ENCODE peak calls at places on chromosomes 4 and X, in seven cellular contexts. One of them, this sample, is unnamed.

GRCh38 chr4:41360911-41361830 is 104.4 kb downstream of the UCHL1 start:
- DNase-seq in PC-9: peak
- DNase-seq in thyroid gland: peak
- DNase-seq in CD4-positive, alpha-beta T cell: no peak
- DNase-seq in NCI-H774: peak
- DNase-seq in kidney tubule cell: peak
- DNase-seq in effector CD4-positive, alpha-beta T cell: no peak
- DNase-seq in this sample: peak

GRCh38 chr4:58163172-58163571 is 1053.0 kb upstream of the IGFBP7 start:
- DNase-seq in thyroid gland: peak
- DNase-seq in effector CD4-positive, alpha-beta T cell: no peak
- DNase-seq in NCI-H774: no peak
- DNase-seq in CD4-positive, alpha-beta T cell: no peak
- DNase-seq in PC-9: no peak
- DNase-seq in kidney tubule cell: peak
- DNase-seq in this sample: peak

GRCh38 chr4:39932776-39933402 is 44.8 kb downstream of the PDS5A start:
- DNase-seq in PC-9: no peak
- DNase-seq in CD4-positive, alpha-beta T cell: no peak
- DNase-seq in kidney tubule cell: no peak
- DNase-seq in effector CD4-positive, alpha-beta T cell: no peak
- DNase-seq in NCI-H774: no peak
- DNase-seq in thyroid gland: no peak
- DNase-seq in this sample: no peak

GRCh38 chr4:123291329-123291728 is 105.3 kb upstream of the SPRY1 start:
- DNase-seq in effector CD4-positive, alpha-beta T cell: no peak
- DNase-seq in kidney tubule cell: no peak
- DNase-seq in PC-9: no peak
- DNase-seq in NCI-H774: no peak
- DNase-seq in CD4-positive, alpha-beta T cell: no peak
- DNase-seq in thyroid gland: no peak
- DNase-seq in this sample: no peak

GRCh38 chrX:17637235-17637634 is 100.1 kb upstream of the SCML1 start:
- DNase-seq in thyroid gland: no peak
- DNase-seq in PC-9: no peak
- DNase-seq in CD4-positive, alpha-beta T cell: no peak
- DNase-seq in NCI-H774: no peak
- DNase-seq in kidney tubule cell: no peak
- DNase-seq in effector CD4-positive, alpha-beta T cell: no peak
- DNase-seq in this sample: no peak

GRCh38 chr4:47061435-47061834 is 30.1 kb downstream of the GABRB1 start:
- DNase-seq in PC-9: no peak
- DNase-seq in thyroid gland: no peak
- DNase-seq in CD4-positive, alpha-beta T cell: no peak
- DNase-seq in kidney tubule cell: no peak
- DNase-seq in NCI-H774: no peak
- DNase-seq in effector CD4-positive, alpha-beta T cell: no peak
- DNase-seq in this sample: no peak

GRCh38 chrX:15744181-15744867 is 6.3 kb downstream of the CA5B start:
- DNase-seq in kidney tubule cell: peak
- DNase-seq in NCI-H774: no peak
- DNase-seq in thyroid gland: peak
- DNase-seq in PC-9: no peak
- DNase-seq in effector CD4-positive, alpha-beta T cell: no peak
- DNase-seq in CD4-positive, alpha-beta T cell: no peak
- DNase-seq in this sample: no peak

GRCh38 chrX:134144231-134144630 is 92.8 kb upstream of the CCDC160 start:
- DNase-seq in thyroid gland: no peak
- DNase-seq in PC-9: no peak
- DNase-seq in effector CD4-positive, alpha-beta T cell: no peak
- DNase-seq in kidney tubule cell: no peak
- DNase-seq in CD4-positive, alpha-beta T cell: no peak
- DNase-seq in NCI-H774: peak
- DNase-seq in this sample: peak

GRCh38 chr4:185011408-185011807 is 6.9 kb upstream of the HELT start:
- DNase-seq in CD4-positive, alpha-beta T cell: no peak
- DNase-seq in NCI-H774: no peak
- DNase-seq in effector CD4-positive, alpha-beta T cell: no peak
- DNase-seq in kidney tubule cell: peak
- DNase-seq in PC-9: peak
- DNase-seq in thyroid gland: peak
- DNase-seq in this sample: peak

GRCh38 chr4:109472343-109472761 is 38.7 kb downstream of the SEC24B start:
- DNase-seq in CD4-positive, alpha-beta T cell: no peak
- DNase-seq in NCI-H774: no peak
- DNase-seq in thyroid gland: no peak
- DNase-seq in PC-9: no peak
- DNase-seq in kidney tubule cell: peak
- DNase-seq in effector CD4-positive, alpha-beta T cell: no peak
- DNase-seq in this sample: no peak

GRCh38 chr4:37392540-37393255 is 148.2 kb downstream of the NWD2 start:
- DNase-seq in CD4-positive, alpha-beta T cell: no peak
- DNase-seq in effector CD4-positive, alpha-beta T cell: no peak
- DNase-seq in kidney tubule cell: peak
- DNase-seq in thyroid gland: peak
- DNase-seq in PC-9: no peak
- DNase-seq in NCI-H774: no peak
- DNase-seq in this sample: peak

GRCh38 chr4:91285485-91285884 is 1018.3 kb upstream of the GRID2 start:
- DNase-seq in CD4-positive, alpha-beta T cell: no peak
- DNase-seq in thyroid gland: no peak
- DNase-seq in PC-9: no peak
- DNase-seq in effector CD4-positive, alpha-beta T cell: no peak
- DNase-seq in kidney tubule cell: no peak
- DNase-seq in NCI-H774: no peak
- DNase-seq in this sample: no peak

GRCh38 chr4:150235795-150236385 is 157.6 kb downstream of the DCLK2 start:
- DNase-seq in CD4-positive, alpha-beta T cell: no peak
- DNase-seq in kidney tubule cell: no peak
- DNase-seq in effector CD4-positive, alpha-beta T cell: no peak
- DNase-seq in NCI-H774: no peak
- DNase-seq in PC-9: no peak
- DNase-seq in thyroid gland: no peak
- DNase-seq in this sample: peak

GRCh38 chr4:47913328-47913727 is 1.1 kb downstream of the NFXL1 start:
- DNase-seq in PC-9: no peak
- DNase-seq in CD4-positive, alpha-beta T cell: no peak
- DNase-seq in thyroid gland: no peak
- DNase-seq in kidney tubule cell: peak
- DNase-seq in effector CD4-positive, alpha-beta T cell: no peak
- DNase-seq in NCI-H774: no peak
- DNase-seq in this sample: peak

GRCh38 chrX:12877386-12877785 is 10.5 kb downstream of the TLR7 start:
- DNase-seq in effector CD4-positive, alpha-beta T cell: no peak
- DNase-seq in PC-9: no peak
- DNase-seq in NCI-H774: no peak
- DNase-seq in kidney tubule cell: no peak
- DNase-seq in CD4-positive, alpha-beta T cell: no peak
- DNase-seq in thyroid gland: no peak
- DNase-seq in this sample: peak

GRCh38 chr4:108008721-108009120 is 19.0 kb downstream of the HADH start:
- DNase-seq in NCI-H774: no peak
- DNase-seq in effector CD4-positive, alpha-beta T cell: no peak
- DNase-seq in PC-9: no peak
- DNase-seq in kidney tubule cell: peak
- DNase-seq in thyroid gland: no peak
- DNase-seq in CD4-positive, alpha-beta T cell: no peak
- DNase-seq in this sample: no peak

GRCh38 chr4:180363817-180364216 is 1879.4 kb upstream of the TENM3 start:
- DNase-seq in CD4-positive, alpha-beta T cell: no peak
- DNase-seq in NCI-H774: no peak
- DNase-seq in PC-9: no peak
- DNase-seq in kidney tubule cell: no peak
- DNase-seq in thyroid gland: no peak
- DNase-seq in effector CD4-positive, alpha-beta T cell: no peak
- DNase-seq in this sample: no peak

This sample was measured in left kidney.